ENCODE peak calls at places on chromosomes 13 and 19, in five cellular contexts. P is lung microvascular endothelial cell, C is SK-N-SH, K is epithelial cell of prostate, O is activated gamma-delta T cell. H is an unnamed sample.

GRCh38 chr19:34363094-34363493 is 1.9 kb upstream of the GPI start:
- DNase-seq in K (no peak), O (no peak), P (no peak), C (no peak), H (no peak)

GRCh38 chr19:55488986-55489710 is 912 bp downstream of the SSC5D start:
- DNase-seq in O (no peak), P (no peak), K (no peak), C (peak), H (no peak)

GRCh38 chr19:5292843-5293606 is 47.6 kb downstream of the PTPRS start:
- DNase-seq in P (no peak), C (peak), O (no peak), K (no peak), H (no peak)

GRCh38 chr19:14271830-14272229 is 65.9 kb upstream of the ADGRL1 start:
- DNase-seq in P (no peak), K (no peak), O (no peak), C (no peak), H (no peak)

GRCh38 chr13:81565849-81566248 is 1224.9 kb upstream of the SPRY2 start:
- DNase-seq in K (no peak), C (no peak), O (no peak), P (no peak), H (no peak)

GRCh38 chr19:7986321-7987083 is 18.9 kb downstream of the ELAVL1 start:
- DNase-seq in P (peak), K (no peak), C (no peak), O (no peak), H (no peak)

GRCh38 chr19:41428481-41428859 is 1.3 kb upstream of the B3GNT8 start:
- DNase-seq in P (no peak), K (no peak), O (no peak), C (no peak), H (no peak)

GRCh38 chr19:17244618-17245534 is 843 bp downstream of the NR2F6 start:
- DNase-seq in K (no peak), C (peak), O (no peak), P (no peak), H (no peak)

GRCh38 chr13:111626371-111627305 is 306.2 kb downstream of the TEX29 start:
- DNase-seq in O (no peak), P (no peak), C (no peak), K (no peak), H (no peak)

GRCh38 chr19:35754365-35755139 is 2.3 kb downstream of the HSPB6 start:
- DNase-seq in O (no peak), P (no peak), C (no peak), K (no peak), H (no peak)

GRCh38 chr19:20422616-20423205 is 142.9 kb downstream of the ZNF737 start:
- DNase-seq in P (no peak), C (no peak), K (no peak), O (no peak), H (no peak)

GRCh38 chr13:25652764-25653163 is 281.0 kb downstream of the ATP8A2 start:
- DNase-seq in O (no peak), C (no peak), K (no peak), P (no peak), H (no peak)

GRCh38 chr19:3975637-3976087 is 4.8 kb upstream of the DAPK3 start:
- DNase-seq in K (no peak), C (no peak), P (peak), O (no peak), H (no peak)

GRCh38 chr13:99301913-99302636 is 5.1 kb downstream of the GPR183 start:
- DNase-seq in C (no peak), P (no peak), O (no peak), K (no peak), H (no peak)

GRCh38 chr19:14440049-14440448 is 6.9 kb downstream of the PKN1 start:
- DNase-seq in O (peak), K (no peak), C (no peak), P (peak), H (no peak)

GRCh38 chr19:44698492-44699201 is at the start of gene CEACAM16:
- DNase-seq in O (no peak), C (no peak), K (no peak), P (no peak), H (no peak)

GRCh38 chr13:112328936-112329335 is 47.2 kb upstream of the SPACA7 start:
- DNase-seq in C (no peak), K (no peak), O (no peak), P (no peak), H (no peak)

GRCh38 chr13:69769637-69770036 is 338.0 kb upstream of the ATXN8OS start:
- DNase-seq in O (no peak), P (no peak), C (no peak), K (no peak), H (no peak)

GRCh38 chr13:67950594-67950993 is 720.5 kb upstream of the PCDH9 start:
- DNase-seq in K (no peak), O (no peak), C (no peak), P (no peak), H (no peak)

H was measured in SIG-M5.